ENCODE peak calls at places on chromosome 15, in eight cellular contexts. J, K, I, M, A, O, Z and V are unnamed samples.

GRCh38 chr15:66876423-66876730 is 174.3 kb downstream of the SMAD6 start:
- DNase-seq in Z (no peak), J (no peak), O (no peak), A (no peak), K (no peak), M (no peak), I (no peak), V (no peak)

GRCh38 chr15:50523736-50524318 is 22.6 kb downstream of the USP50 start:
- DNase-seq in K (no peak), I (no peak), M (no peak), O (no peak), Z (no peak), A (no peak), J (no peak), V (no peak)

GRCh38 chr15:98684441-98684840 is 36.1 kb downstream of the IGF1R start:
- DNase-seq in O (no peak), A (no peak), K (no peak), Z (no peak), I (peak), J (no peak), M (peak), V (no peak)

GRCh38 chr15:51303462-51303861 is 34.9 kb downstream of the CYP19A1 start:
- DNase-seq in M (no peak), I (no peak), J (no peak), K (no peak), O (no peak), A (no peak), Z (no peak), V (no peak)

GRCh38 chr15:52738311-52738710 is 51.8 kb downstream of the ONECUT1 start:
- DNase-seq in O (no peak), Z (no peak), A (no peak), J (no peak), M (no peak), K (no peak), I (no peak), V (no peak)

GRCh38 chr15:39127925-39128617 is 452.8 kb upstream of the THBS1 start:
- DNase-seq in Z (peak), K (no peak), I (peak), O (no peak), J (peak), M (peak), A (peak), V (no peak)

GRCh38 chr15:78207641-78208340 is 26.6 kb downstream of the ACSBG1 start:
- DNase-seq in A (peak), I (no peak), K (no peak), M (no peak), O (no peak), Z (no peak), J (no peak), V (no peak)

GRCh38 chr15:60326824-60327654 is 70.7 kb downstream of the ANXA2 start:
- DNase-seq in Z (peak), M (no peak), J (peak), K (no peak), O (peak), A (no peak), I (peak), V (no peak)

GRCh38 chr15:70507772-70508351 is 255.5 kb downstream of the UACA start:
- DNase-seq in O (no peak), A (no peak), K (no peak), J (peak), I (peak), Z (peak), M (peak), V (no peak)

GRCh38 chr15:70817266-70817665 is 36.7 kb downstream of the LARP6 start:
- DNase-seq in J (no peak), A (no peak), M (no peak), K (no peak), I (no peak), O (no peak), Z (no peak), V (no peak)

GRCh38 chr15:33234019-33234418 is 39.5 kb upstream of the FMN1 start:
- DNase-seq in K (no peak), O (no peak), A (no peak), I (peak), J (peak), Z (peak), M (peak), V (no peak)

GRCh38 chr15:69075467-69075866 is 61.0 kb downstream of the NOX5 start:
- DNase-seq in M (no peak), A (no peak), O (no peak), I (no peak), K (no peak), J (no peak), Z (no peak), V (no peak)

GRCh38 chr15:80163897-80164296 is 11.1 kb downstream of the FAH start:
- DNase-seq in A (no peak), Z (no peak), I (no peak), J (no peak), M (no peak), O (no peak), K (no peak), V (no peak)